ENCODE peak calls at places on chromosomes 7 and 10, in five cellular contexts. One of them, this sample, is unnamed.

GRCh38 chr7:15199482-15199881 is 296.9 kb upstream of the DGKB start:
- DNase-seq in fibroblast of pulmonary artery: peak
- DNase-seq in psoas muscle: no peak
- DNase-seq in Caco-2: no peak
- DNase-seq in uterus: no peak
- DNase-seq in this sample: no peak

GRCh38 chr10:49362596-49363260 is 33.2 kb downstream of the DRGX start:
- DNase-seq in fibroblast of pulmonary artery: no peak
- DNase-seq in psoas muscle: no peak
- DNase-seq in Caco-2: no peak
- DNase-seq in uterus: no peak
- DNase-seq in this sample: no peak

GRCh38 chr10:93309062-93309461 is 173.1 kb downstream of the MYOF start:
- DNase-seq in fibroblast of pulmonary artery: peak
- DNase-seq in psoas muscle: no peak
- DNase-seq in Caco-2: no peak
- DNase-seq in uterus: no peak
- DNase-seq in this sample: no peak

GRCh38 chr10:95334793-95335120 is 44.0 kb upstream of the PDLIM1 start:
- DNase-seq in fibroblast of pulmonary artery: no peak
- DNase-seq in psoas muscle: no peak
- DNase-seq in Caco-2: no peak
- DNase-seq in uterus: no peak
- DNase-seq in this sample: no peak

GRCh38 chr7:55965805-55966421 is 1.5 kb downstream of the NIPSNAP2 start:
- DNase-seq in fibroblast of pulmonary artery: no peak
- DNase-seq in psoas muscle: peak
- DNase-seq in Caco-2: no peak
- DNase-seq in uterus: no peak
- DNase-seq in this sample: no peak

GRCh38 chr7:8290645-8291308 is 28.8 kb upstream of the ICA1 start:
- DNase-seq in fibroblast of pulmonary artery: no peak
- DNase-seq in psoas muscle: no peak
- DNase-seq in Caco-2: peak
- DNase-seq in uterus: no peak
- DNase-seq in this sample: no peak

GRCh38 chr7:113015038-113015645 is 71.5 kb downstream of the GPR85 start:
- DNase-seq in fibroblast of pulmonary artery: peak
- DNase-seq in psoas muscle: no peak
- DNase-seq in Caco-2: peak
- DNase-seq in uterus: no peak
- DNase-seq in this sample: no peak

GRCh38 chr7:139340808-139341057 is 404 bp upstream of the FMC1 start:
- DNase-seq in fibroblast of pulmonary artery: no peak
- DNase-seq in psoas muscle: peak
- DNase-seq in Caco-2: no peak
- DNase-seq in uterus: no peak
- DNase-seq in this sample: no peak

GRCh38 chr7:159107052-159107892 is 37.4 kb downstream of the VIPR2 start:
- DNase-seq in fibroblast of pulmonary artery: no peak
- DNase-seq in psoas muscle: peak
- DNase-seq in Caco-2: no peak
- DNase-seq in uterus: no peak
- DNase-seq in this sample: no peak

GRCh38 chr10:60662917-60663614 is 115.2 kb upstream of the CDK1 start:
- DNase-seq in fibroblast of pulmonary artery: peak
- DNase-seq in psoas muscle: no peak
- DNase-seq in Caco-2: no peak
- DNase-seq in uterus: no peak
- DNase-seq in this sample: no peak

GRCh38 chr7:17663056-17663675 is 277.1 kb downstream of the SNX13 start:
- DNase-seq in fibroblast of pulmonary artery: peak
- DNase-seq in psoas muscle: no peak
- DNase-seq in Caco-2: no peak
- DNase-seq in uterus: peak
- DNase-seq in this sample: no peak

GRCh38 chr10:44925224-44925623 is 14.1 kb downstream of the TMEM72 start:
- DNase-seq in fibroblast of pulmonary artery: peak
- DNase-seq in psoas muscle: no peak
- DNase-seq in Caco-2: peak
- DNase-seq in uterus: no peak
- DNase-seq in this sample: no peak

GRCh38 chr10:14820010-14820774 is 17.6 kb downstream of the CDNF start:
- DNase-seq in fibroblast of pulmonary artery: peak
- DNase-seq in psoas muscle: no peak
- DNase-seq in Caco-2: peak
- DNase-seq in uterus: no peak
- DNase-seq in this sample: no peak

GRCh38 chr10:33008499-33009243 is 50.6 kb upstream of the ITGB1 start:
- DNase-seq in fibroblast of pulmonary artery: peak
- DNase-seq in psoas muscle: no peak
- DNase-seq in Caco-2: peak
- DNase-seq in uterus: peak
- DNase-seq in this sample: no peak

GRCh38 chr7:4888161-4888560 is 4.6 kb upstream of the RADIL start:
- DNase-seq in fibroblast of pulmonary artery: no peak
- DNase-seq in psoas muscle: no peak
- DNase-seq in Caco-2: no peak
- DNase-seq in uterus: no peak
- DNase-seq in this sample: no peak
- TF ChIP-seq CTCF in fibroblast of pulmonary artery: no peak
- TF ChIP-seq CTCF in psoas muscle: no peak
- TF ChIP-seq CTCF in Caco-2: no peak
- TF ChIP-seq CTCF in uterus: no peak
- TF ChIP-seq CTCF in this sample: no peak

GRCh38 chr10:98060079-98060478 is 29.7 kb upstream of the CRTAC1 start:
- DNase-seq in fibroblast of pulmonary artery: no peak
- DNase-seq in psoas muscle: no peak
- DNase-seq in Caco-2: no peak
- DNase-seq in uterus: no peak
- DNase-seq in this sample: no peak
- TF ChIP-seq CTCF in fibroblast of pulmonary artery: no peak
- TF ChIP-seq CTCF in psoas muscle: no peak
- TF ChIP-seq CTCF in Caco-2: no peak
- TF ChIP-seq CTCF in uterus: no peak
- TF ChIP-seq CTCF in this sample: no peak

GRCh38 chr10:26507441-26507840 is 69.3 kb downstream of the APBB1IP start:
- DNase-seq in fibroblast of pulmonary artery: no peak
- DNase-seq in psoas muscle: no peak
- DNase-seq in Caco-2: no peak
- DNase-seq in uterus: no peak
- DNase-seq in this sample: no peak

GRCh38 chr10:26505491-26505890 is 67.3 kb downstream of the APBB1IP start:
- DNase-seq in fibroblast of pulmonary artery: no peak
- DNase-seq in psoas muscle: no peak
- DNase-seq in Caco-2: no peak
- DNase-seq in uterus: no peak
- DNase-seq in this sample: no peak

GRCh38 chr10:26502988-26503387 is 64.8 kb downstream of the APBB1IP start:
- DNase-seq in fibroblast of pulmonary artery: no peak
- DNase-seq in psoas muscle: no peak
- DNase-seq in Caco-2: no peak
- DNase-seq in uterus: no peak
- DNase-seq in this sample: no peak

GRCh38 chr10:26508016-26508415 is 69.9 kb downstream of the APBB1IP start:
- DNase-seq in fibroblast of pulmonary artery: no peak
- DNase-seq in psoas muscle: no peak
- DNase-seq in Caco-2: no peak
- DNase-seq in uterus: no peak
- DNase-seq in this sample: no peak

GRCh38 chr10:26503911-26504310 is 65.8 kb downstream of the APBB1IP start:
- DNase-seq in fibroblast of pulmonary artery: no peak
- DNase-seq in psoas muscle: no peak
- DNase-seq in Caco-2: peak
- DNase-seq in uterus: no peak
- DNase-seq in this sample: no peak
- TF ChIP-seq CTCF in fibroblast of pulmonary artery: no peak
- TF ChIP-seq CTCF in psoas muscle: no peak
- TF ChIP-seq CTCF in Caco-2: peak
- TF ChIP-seq CTCF in uterus: no peak
- TF ChIP-seq CTCF in this sample: no peak

DNA sequence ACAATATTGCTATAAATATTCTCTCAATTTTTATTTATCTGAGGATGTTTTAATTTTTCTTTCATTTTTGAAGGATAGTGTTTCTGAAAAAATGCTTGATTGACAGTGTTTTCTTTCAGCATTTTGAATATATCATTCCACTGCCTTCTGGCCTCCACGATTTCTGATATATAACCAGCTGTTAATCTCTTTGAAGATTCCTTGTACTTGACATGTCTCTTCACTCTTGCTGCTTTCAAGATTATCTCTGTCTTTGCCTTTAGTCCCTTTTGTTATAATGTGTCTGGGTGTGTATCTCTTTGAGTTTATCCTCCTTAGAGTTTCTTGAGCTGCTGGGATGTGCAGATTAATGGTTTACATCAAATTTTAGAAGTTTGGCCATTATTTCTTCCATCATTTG is 22.8 kb upstream of the DNAJC1 start:
- DNase-seq in fibroblast of pulmonary artery: no peak
- DNase-seq in psoas muscle: no peak
- DNase-seq in Caco-2: no peak
- DNase-seq in uterus: no peak
- DNase-seq in this sample: no peak
- TF ChIP-seq CTCF in fibroblast of pulmonary artery: no peak
- TF ChIP-seq CTCF in psoas muscle: no peak
- TF ChIP-seq CTCF in Caco-2: no peak
- TF ChIP-seq CTCF in uterus: no peak
- TF ChIP-seq CTCF in this sample: no peak

GRCh38 chr10:35780970-35781642 is 139.0 kb upstream of the FZD8 start:
- DNase-seq in fibroblast of pulmonary artery: peak
- DNase-seq in psoas muscle: no peak
- DNase-seq in Caco-2: no peak
- DNase-seq in uterus: no peak
- DNase-seq in this sample: no peak

GRCh38 chr10:35784751-35785150 is 142.7 kb upstream of the FZD8 start:
- DNase-seq in fibroblast of pulmonary artery: no peak
- DNase-seq in psoas muscle: no peak
- DNase-seq in Caco-2: no peak
- DNase-seq in uterus: no peak
- DNase-seq in this sample: no peak

GRCh38 chr10:35778344-35778743 is 136.2 kb upstream of the FZD8 start:
- DNase-seq in fibroblast of pulmonary artery: no peak
- DNase-seq in psoas muscle: no peak
- DNase-seq in Caco-2: no peak
- DNase-seq in uterus: no peak
- DNase-seq in this sample: no peak

GRCh38 chr10:35783305-35783838 is 141.3 kb upstream of the FZD8 start:
- DNase-seq in fibroblast of pulmonary artery: peak
- DNase-seq in psoas muscle: no peak
- DNase-seq in Caco-2: no peak
- DNase-seq in uterus: no peak
- DNase-seq in this sample: no peak

DNA sequence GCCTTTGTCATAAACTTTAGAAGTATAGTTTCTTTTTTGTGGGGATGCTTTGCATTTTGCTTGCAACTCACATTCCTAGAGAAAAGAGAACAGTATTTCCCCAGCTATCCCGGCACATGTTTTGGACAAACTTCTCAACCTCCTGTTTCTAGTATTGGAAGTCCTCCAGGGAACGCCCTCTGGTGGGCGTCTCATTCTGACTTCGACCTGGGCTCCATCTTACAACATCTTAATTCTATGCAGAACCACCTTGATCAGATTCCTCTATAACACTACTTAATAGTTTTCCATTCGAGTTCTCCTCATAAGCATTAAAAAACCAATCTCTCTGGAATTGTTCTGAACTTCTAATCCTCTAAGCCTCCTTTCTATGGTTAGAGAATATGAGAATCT is 139.5 kb upstream of the FZD8 start:
- DNase-seq in fibroblast of pulmonary artery: peak
- DNase-seq in psoas muscle: no peak
- DNase-seq in Caco-2: peak
- DNase-seq in uterus: no peak
- DNase-seq in this sample: no peak
- TF ChIP-seq CTCF in fibroblast of pulmonary artery: peak
- TF ChIP-seq CTCF in psoas muscle: no peak
- TF ChIP-seq CTCF in Caco-2: peak
- TF ChIP-seq CTCF in uterus: no peak
- TF ChIP-seq CTCF in this sample: no peak

GRCh38 chr7:100825760-100826545 is 1.4 kb downstream of the EPHB4 start:
- DNase-seq in fibroblast of pulmonary artery: peak
- DNase-seq in psoas muscle: no peak
- DNase-seq in Caco-2: peak
- DNase-seq in uterus: no peak
- DNase-seq in this sample: no peak
- TF ChIP-seq CTCF in fibroblast of pulmonary artery: peak
- TF ChIP-seq CTCF in psoas muscle: no peak
- TF ChIP-seq CTCF in Caco-2: peak
- TF ChIP-seq CTCF in uterus: peak
- TF ChIP-seq CTCF in this sample: no peak

GRCh38 chr10:113978802-113979201 is 64.9 kb upstream of the ADRB1 start:
- DNase-seq in fibroblast of pulmonary artery: no peak
- DNase-seq in psoas muscle: no peak
- DNase-seq in Caco-2: no peak
- DNase-seq in uterus: no peak
- DNase-seq in this sample: no peak

GRCh38 chr10:113979378-113979777 is 64.3 kb upstream of the ADRB1 start:
- DNase-seq in fibroblast of pulmonary artery: no peak
- DNase-seq in psoas muscle: no peak
- DNase-seq in Caco-2: no peak
- DNase-seq in uterus: no peak
- DNase-seq in this sample: no peak

GRCh38 chr10:113982745-113983144 is 60.9 kb upstream of the ADRB1 start:
- DNase-seq in fibroblast of pulmonary artery: no peak
- DNase-seq in psoas muscle: no peak
- DNase-seq in Caco-2: peak
- DNase-seq in uterus: no peak
- DNase-seq in this sample: no peak

GRCh38 chr10:113982296-113982695 is 61.4 kb upstream of the ADRB1 start:
- DNase-seq in fibroblast of pulmonary artery: no peak
- DNase-seq in psoas muscle: no peak
- DNase-seq in Caco-2: no peak
- DNase-seq in uterus: no peak
- DNase-seq in this sample: no peak

GRCh38 chr10:113980408-113981087 is 63.1 kb upstream of the ADRB1 start:
- DNase-seq in fibroblast of pulmonary artery: no peak
- DNase-seq in psoas muscle: no peak
- DNase-seq in Caco-2: no peak
- DNase-seq in uterus: no peak
- DNase-seq in this sample: no peak
- TF ChIP-seq CTCF in fibroblast of pulmonary artery: peak
- TF ChIP-seq CTCF in psoas muscle: no peak
- TF ChIP-seq CTCF in Caco-2: no peak
- TF ChIP-seq CTCF in uterus: no peak
- TF ChIP-seq CTCF in this sample: no peak

DNA sequence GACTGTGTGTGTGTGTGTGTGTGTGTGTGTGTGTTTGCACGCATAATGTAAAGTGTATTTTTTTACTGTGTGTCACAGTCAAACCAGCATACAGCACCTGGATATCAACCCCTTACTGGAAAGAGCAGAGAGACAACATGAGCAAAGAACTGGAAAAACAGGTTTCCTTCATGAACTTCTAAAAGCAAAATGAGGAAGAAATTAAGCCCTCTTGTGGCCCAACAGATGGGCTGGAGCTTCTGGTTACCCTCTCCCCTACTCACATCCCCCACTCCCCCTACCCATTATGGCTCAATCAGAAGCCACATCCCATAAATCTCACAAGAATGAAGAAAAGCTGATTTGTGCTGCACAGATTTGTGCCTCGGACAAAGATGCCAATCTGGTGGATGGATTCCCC is 36.2 kb downstream of the PDE1C start:
- DNase-seq in fibroblast of pulmonary artery: no peak
- DNase-seq in psoas muscle: no peak
- DNase-seq in Caco-2: peak
- DNase-seq in uterus: no peak
- DNase-seq in this sample: no peak
- TF ChIP-seq CTCF in fibroblast of pulmonary artery: no peak
- TF ChIP-seq CTCF in psoas muscle: no peak
- TF ChIP-seq CTCF in Caco-2: no peak
- TF ChIP-seq CTCF in uterus: no peak
- TF ChIP-seq CTCF in this sample: no peak

GRCh38 chr7:57305192-57305748 is 144.7 kb upstream of the ZNF716 start:
- DNase-seq in fibroblast of pulmonary artery: no peak
- DNase-seq in psoas muscle: no peak
- DNase-seq in Caco-2: no peak
- DNase-seq in uterus: no peak
- DNase-seq in this sample: no peak
- TF ChIP-seq CTCF in fibroblast of pulmonary artery: no peak
- TF ChIP-seq CTCF in psoas muscle: peak
- TF ChIP-seq CTCF in Caco-2: peak
- TF ChIP-seq CTCF in uterus: no peak
- TF ChIP-seq CTCF in this sample: no peak